ENCODE peak calls at places on chromosomes 2 and 18, in four cellular contexts. C is HCT116, U is K562, Q is GM12878. H is an unnamed sample.

GRCh38 chr2:75284345-75284744 is 85.0 kb upstream of the TACR1 start:
- DNase-seq in C (no peak), U (no peak), Q (no peak), H (no peak)

GRCh38 chr2:1837022-1837421 is 92.7 kb upstream of the PXDN start:
- DNase-seq in C (no peak), U (no peak), Q (no peak), H (no peak)

GRCh38 chr2:9207641-9208301 is 1.2 kb downstream of the ASAP2 start:
- DNase-seq in C (no peak), U (peak; percentile 31), Q (no peak), H (peak; percentile 73)

GRCh38 chr18:68215931-68216330 is 499.0 kb downstream of the TMX3 start:
- DNase-seq in C (no peak), U (no peak), Q (no peak), H (no peak)

GRCh38 chr2:75055820-75056675 is 97.6 kb downstream of the POLE4 start:
- DNase-seq in C (no peak), U (no peak), Q (peak; percentile 94), H (peak; percentile 60)

GRCh38 chr18:58004317-58004716 is 39.7 kb upstream of the NEDD4L start:
- DNase-seq in C (peak; percentile 60), U (no peak), Q (no peak), H (no peak)

GRCh38 chr2:64212801-64213321 is 68.6 kb upstream of the PELI1 start:
- DNase-seq in C (no peak), U (peak; percentile 47), Q (peak; percentile 60), H (no peak)

GRCh38 chr18:36509646-36510197 is 212.2 kb downstream of the FHOD3 start:
- DNase-seq in C (no peak), U (no peak), Q (no peak), H (no peak)

GRCh38 chr2:233119806-233120205 is 59.7 kb downstream of the INPP5D start:
- DNase-seq in C (no peak), U (no peak), Q (no peak), H (no peak)

GRCh38 chr2:98555681-98556080 is 52.6 kb downstream of the COA5 start:
- DNase-seq in C (no peak), U (no peak), Q (no peak), H (no peak)

GRCh38 chr2:223586261-223586660 is 15.9 kb downstream of the SCG2 start:
- DNase-seq in C (no peak), U (no peak), Q (no peak), H (no peak)

GRCh38 chr18:45760443-45761036 is 36.6 kb downstream of the SLC14A1 start:
- DNase-seq in C (no peak), U (peak; percentile 8), Q (no peak), H (no peak)

GRCh38 chr2:175463639-175464310 is 282.3 kb upstream of the ATP5MC3 start:
- DNase-seq in C (no peak), U (no peak), Q (no peak), H (no peak)

GRCh38 chr2:117785740-117786139 is 28.8 kb upstream of the DDX18 start:
- DNase-seq in C (peak; percentile 45), U (peak; percentile 42), Q (no peak), H (no peak)

GRCh38 chr18:30920757-30921156 is 121.8 kb downstream of the DSC3 start:
- DNase-seq in C (no peak), U (no peak), Q (no peak), H (no peak)

GRCh38 chr18:41767960-41768359 is 187.1 kb upstream of the PIK3C3 start:
- DNase-seq in C (no peak), U (no peak), Q (no peak), H (no peak)

GRCh38 chr18:63924551-63924950 is 16.8 kb downstream of the SERPINB10 start:
- DNase-seq in C (no peak), U (no peak), Q (no peak), H (no peak)

GRCh38 chr2:10502803-10503107 is 54.6 kb upstream of the ODC1 start:
- DNase-seq in C (no peak), U (no peak), Q (no peak), H (no peak)

GRCh38 chr2:66477125-66477842 is 42.4 kb downstream of the MEIS1 start:
- DNase-seq in C (no peak), U (peak; percentile 30), Q (no peak), H (no peak)

GRCh38 chr2:119142822-119143221 is 15.7 kb downstream of the C1QL2 start:
- DNase-seq in C (no peak), U (no peak), Q (no peak), H (no peak)

GRCh38 chr18:24014062-24014985 is at the start of gene TTC39C:
- DNase-seq in C (peak; percentile 13), U (peak; percentile 63), Q (no peak), H (no peak)

GRCh38 chr2:200288670-200289429 is 17.6 kb upstream of the SPATS2L start:
- DNase-seq in C (no peak), U (no peak), Q (no peak), H (no peak)

GRCh38 chr2:37350034-37350433 is 5.6 kb downstream of the QPCT start:
- DNase-seq in C (no peak), U (no peak), Q (peak; percentile 44), H (no peak)

GRCh38 chr2:152380261-152381055 is 45.5 kb downstream of the FMNL2 start:
- DNase-seq in C (no peak), U (no peak), Q (no peak), H (no peak)

GRCh38 chr2:122531803-122532344 is 776.4 kb downstream of the TSN start:
- DNase-seq in C (no peak), U (no peak), Q (no peak), H (peak; percentile 53)

GRCh38 chr2:200812122-200813022 is 662 bp downstream of the BZW1 start:
- DNase-seq in C (peak; percentile 15), U (peak; percentile 66), Q (no peak), H (no peak)

GRCh38 chr2:108637304-108637669 is 82.0 kb upstream of the RANBP2 start:
- DNase-seq in C (no peak), U (peak; percentile 82), Q (peak; percentile 46), H (no peak)

GRCh38 chr2:239286901-239287300 is 113.9 kb downstream of the HDAC4 start:
- DNase-seq in C (no peak), U (no peak), Q (no peak), H (no peak)

DNA sequence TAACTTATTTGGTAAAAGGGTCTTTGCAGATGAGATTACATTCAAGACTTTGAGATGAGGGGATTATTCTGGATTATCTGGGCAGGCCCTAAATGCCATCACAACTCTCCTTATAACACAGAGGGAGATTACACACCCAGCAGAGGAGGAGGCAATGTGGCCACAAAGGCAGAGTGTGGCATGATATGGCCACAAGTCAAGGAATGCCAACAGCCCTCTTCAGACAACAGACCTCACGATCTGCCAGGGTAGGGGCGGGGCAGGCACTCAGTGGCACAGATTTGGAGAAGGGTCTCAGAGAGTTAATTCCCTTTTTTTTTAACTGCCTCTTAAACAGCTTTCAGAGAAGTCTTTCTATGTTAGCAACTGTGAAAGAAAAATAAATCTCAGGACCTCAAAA is 96.9 kb downstream of the CYP26B1 start:
- DNase-seq in C (no peak), U (no peak), Q (no peak), H (no peak)
- TF ChIP-seq SP1 in C (no peak), U (no peak), Q (no peak), H (no peak)

DNA sequence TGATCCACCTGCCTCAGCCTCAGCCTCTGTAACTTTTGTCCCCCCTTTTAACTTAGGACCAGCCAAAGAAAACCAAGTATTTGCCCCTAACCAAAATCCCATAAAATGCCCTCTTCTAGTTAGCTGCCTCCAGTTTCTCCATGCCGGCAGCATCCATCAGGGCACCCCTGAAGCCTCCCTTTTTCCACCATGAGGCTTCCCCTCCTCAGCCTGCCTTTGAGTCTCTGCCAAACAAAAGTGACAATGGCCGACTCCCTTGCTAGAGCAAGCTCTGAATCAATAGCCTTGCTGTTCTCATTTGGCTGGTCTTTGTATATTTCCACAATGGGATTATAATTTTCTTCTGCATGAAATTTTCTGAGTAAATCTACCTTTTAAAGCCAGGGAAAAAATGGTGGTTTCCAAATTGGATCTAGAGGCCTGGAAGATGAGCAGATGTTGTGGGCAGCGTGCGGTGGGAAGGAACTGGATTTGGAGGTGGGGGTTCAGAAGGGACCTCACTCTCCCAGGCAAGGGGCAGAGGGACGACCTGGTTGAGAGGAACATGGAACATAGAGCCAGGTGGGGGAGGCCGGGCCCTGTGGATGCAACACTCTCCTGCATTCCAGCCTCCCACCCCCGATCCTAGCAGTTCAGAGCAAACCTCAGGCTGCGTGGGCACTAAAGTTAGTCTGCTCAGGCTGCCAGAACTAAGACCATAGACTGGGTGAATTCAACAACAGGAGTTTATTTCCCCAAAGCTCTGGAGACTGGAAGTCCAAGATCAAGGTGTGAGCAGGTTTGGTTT is 80.6 kb downstream of the HS6ST1 start:
- DNase-seq in C (no peak), U (no peak), Q (no peak), H (no peak)
- TF ChIP-seq EGR1 in C (no peak), U (no peak), Q (no peak), H (no peak)

DNA sequence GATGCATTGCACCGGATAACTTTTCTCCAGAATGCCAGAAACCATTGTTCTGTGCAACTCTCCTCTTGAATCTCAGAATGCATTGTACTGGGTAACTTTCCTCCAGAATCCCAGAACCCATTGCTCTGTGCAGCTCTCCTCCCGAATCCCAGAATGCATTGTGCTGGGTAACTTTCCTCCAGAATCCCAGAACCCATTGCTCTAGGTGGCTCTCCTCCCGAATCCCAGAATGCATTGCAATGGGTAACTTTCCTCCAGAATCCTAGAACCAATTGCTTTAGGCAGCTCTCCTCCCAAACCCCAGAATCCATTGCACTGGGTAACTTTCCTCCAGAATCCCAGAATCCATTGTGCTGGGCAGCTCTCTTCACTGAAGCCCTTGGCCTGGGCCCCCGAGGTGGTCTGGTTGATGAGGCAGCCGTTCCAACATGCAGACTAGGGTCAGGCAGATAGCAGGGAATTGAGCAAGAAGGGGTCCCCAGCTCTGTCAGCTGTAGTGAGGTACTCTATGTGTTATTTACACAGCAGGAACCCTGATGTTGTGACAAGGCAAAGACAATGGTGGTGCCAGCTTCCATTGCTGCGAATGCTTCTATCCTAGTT is 9.4 kb downstream of the FOSL2 start:
- DNase-seq in C (no peak), U (no peak), Q (no peak), H (no peak)
- TF ChIP-seq SP1 in C (no peak), U (no peak), Q (no peak), H (no peak)

GRCh38 chr2:128995086-128995485 is 676.4 kb upstream of the HS6ST1 start:
- DNase-seq in C (no peak), U (no peak), Q (no peak), H (no peak)
- TF ChIP-seq EGR1 in C (no peak), U (no peak), Q (no peak), H (no peak)

DNA sequence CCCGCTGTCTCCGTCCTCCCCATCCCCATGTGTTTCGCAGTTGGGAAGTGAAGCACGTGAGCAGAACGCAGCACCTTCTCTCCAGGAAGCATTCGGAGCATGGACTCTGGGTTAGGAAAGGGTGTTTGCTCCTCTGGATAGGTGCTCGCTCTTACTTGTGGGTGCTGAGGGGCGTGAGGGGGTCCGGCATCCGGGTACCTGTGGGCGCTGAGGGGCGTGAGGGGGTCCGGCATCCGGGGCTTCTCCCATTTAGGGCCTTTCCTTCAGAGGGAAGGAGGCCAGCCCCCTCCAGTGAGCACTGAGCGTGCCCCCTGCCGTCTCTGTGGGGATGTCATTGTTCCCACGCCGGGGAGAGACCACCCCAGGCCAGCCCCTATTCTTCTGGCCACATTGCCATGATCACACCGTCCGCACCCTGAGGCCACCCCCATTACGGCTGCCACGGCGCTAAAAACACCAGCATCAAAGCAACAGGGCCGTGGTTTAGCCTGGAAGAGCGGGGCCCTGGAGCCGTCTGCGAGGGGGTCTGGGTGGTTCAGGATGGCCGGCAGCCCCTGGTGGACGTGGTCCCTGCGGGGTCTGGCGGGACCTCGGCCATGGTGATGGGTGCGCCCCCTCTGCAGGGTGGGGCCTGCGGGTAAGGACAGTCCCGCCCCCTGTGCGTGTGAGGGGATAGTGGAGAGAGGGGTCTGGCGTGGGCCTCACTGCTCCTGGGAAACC is 41.0 kb downstream of the NFATC1 start:
- DNase-seq in C (no peak), U (no peak), Q (no peak), H (no peak)
- TF ChIP-seq SP1 in C (no peak), U (no peak), Q (no peak), H (no peak)

H was measured in H1.